ENCODE peak calls at places on chromosomes 13 and 19, in seven cellular contexts. V is heart left ventricle, T is choroid plexus epithelial cell, E is sciatic nerve, Z is GM19239, R is neural crest cell, U is brain microvascular endothelial cell. F is an unnamed sample.

GRCh38 chr19:16373539-16373938 is 48.9 kb downstream of the KLF2 start:
- DNase-seq in U (peak), T (peak), Z (no peak), V (no peak), E (peak), R (no peak), F (no peak)

GRCh38 chr19:31553112-31553843 is 204.0 kb upstream of the TSHZ3 start:
- DNase-seq in V (no peak), T (no peak), U (no peak), Z (no peak), R (no peak), E (peak), F (no peak)

GRCh38 chr13:19634129-19634740 is 776 bp downstream of the MPHOSPH8 start:
- DNase-seq in U (peak), E (no peak), R (no peak), T (peak), Z (no peak), V (no peak), F (no peak)

GRCh38 chr19:2666344-2666994 is 36.0 kb downstream of the GNG7 start:
- DNase-seq in V (no peak), R (no peak), Z (no peak), T (no peak), U (no peak), E (no peak), F (no peak)

GRCh38 chr13:102597029-102598015 is 536 bp downstream of the TPP2 start:
- DNase-seq in Z (no peak), V (peak), E (no peak), U (peak), T (peak), R (peak), F (peak)

GRCh38 chr19:4744451-4745170 is 21.0 kb upstream of the DPP9 start:
- DNase-seq in E (no peak), U (peak), Z (no peak), V (no peak), R (no peak), T (peak), F (no peak)

GRCh38 chr13:70732611-70733010 is 624.4 kb upstream of the KLHL1 start:
- DNase-seq in E (no peak), V (no peak), U (no peak), Z (no peak), R (no peak), T (no peak), F (no peak)

GRCh38 chr13:91368676-91369425 is 21.4 kb downstream of the MIR17HG start:
- DNase-seq in T (peak), R (no peak), U (peak), Z (no peak), V (no peak), E (no peak), F (no peak)

GRCh38 chr19:39265321-39265916 is 2.8 kb upstream of the IFNL2 start:
- DNase-seq in E (peak), T (no peak), U (no peak), V (no peak), R (no peak), Z (no peak), F (peak)

GRCh38 chr13:114081761-114082681 is 50.4 kb downstream of the RASA3 start:
- DNase-seq in U (no peak), T (no peak), Z (no peak), V (no peak), E (no peak), R (no peak), F (no peak)

GRCh38 chr13:111493468-111493867 is 173.0 kb downstream of the TEX29 start:
- DNase-seq in U (no peak), E (peak), T (no peak), R (no peak), Z (no peak), V (no peak), F (no peak)

F was measured in GM13976.